ENCODE peak calls at places on chromosomes 13 and 19, in five cellular contexts. X is activated CD4-positive, CD25-positive, alpha-beta regulatory T cell treated with anti-CD3 and anti-CD28 coated beads, Interleukin-2, amount 50 U/mL, for 24 hours; O is left cardiac atrium; S is naive thymus-derived CD8-positive, alpha-beta T cell; B is gastroesophageal sphincter. E is an unnamed sample.

GRCh38 chr13:98975822-98976261 is 2.0 kb downstream of the DOCK9 start:
- ATAC-seq in B (no peak), O (no peak), X (no peak), S (peak), E (no peak)

GRCh38 chr13:67134322-67135129 is 95.6 kb downstream of the PCDH9 start:
- ATAC-seq in S (no peak), B (no peak), O (no peak), X (no peak), E (no peak)

GRCh38 chr13:42798118-42798517 is 16.7 kb downstream of the FAM216B start:
- ATAC-seq in S (no peak), O (no peak), B (no peak), X (no peak), E (no peak)

GRCh38 chr13:73730014-73730413 is 404.2 kb downstream of the KLF12 start:
- ATAC-seq in B (no peak), S (no peak), X (no peak), O (no peak), E (no peak)

GRCh38 chr13:43348397-43348796 is 325.0 kb downstream of the DNAJC15 start:
- ATAC-seq in B (no peak), O (no peak), S (no peak), X (no peak), E (no peak)

GRCh38 chr13:99982021-99982740 is 597 bp downstream of the ZIC2 start:
- ATAC-seq in X (no peak), B (peak), O (peak), S (peak), E (peak)

GRCh38 chr19:18745012-18745735 is 45.9 kb downstream of the COMP start:
- ATAC-seq in S (no peak), O (peak), B (no peak), X (no peak), E (no peak)

GRCh38 chr19:4988770-4989251 is 19.9 kb downstream of the KDM4B start:
- ATAC-seq in B (peak), X (no peak), O (peak), S (no peak), E (no peak)

GRCh38 chr19:33883869-33884519 is 87.3 kb downstream of the KCTD15 start:
- ATAC-seq in S (no peak), X (no peak), B (peak), O (peak), E (peak)

GRCh38 chr19:35622750-35623149 is 6.1 kb upstream of the RBM42 start:
- ATAC-seq in O (no peak), X (no peak), S (no peak), B (no peak), E (no peak)

GRCh38 chr13:22562116-22562515 is 618.7 kb upstream of the SGCG start:
- ATAC-seq in X (no peak), O (no peak), S (no peak), B (no peak), E (no peak)

E was measured in activated T-helper 17 cell treated with anti-CD3 and anti-CD28 coated beads, Interleukin-2, amount 50 U/mL, for 72 hours.